ENCODE peak calls at places on chromosomes 12 and 14, in nine cellular contexts. M is foreskin fibroblast, A is fibroblast of pulmonary artery, H is AG04450, U is fibroblast of mammary gland, B is adrenal gland, N is IMR-90, G is keratinocyte, R is left ventricle myocardium inferior. Y is an unnamed sample.

GRCh38 chr12:46383654-46384450 is 11.3 kb upstream of the SLC38A2 start:
- DNase-seq in M (peak), A (peak), H (peak), U (peak), B (peak), N (peak), G (no peak), R (peak), Y (no peak)

GRCh38 chr14:22226381-22226780 is 362.6 kb downstream of the DAD1 start:
- DNase-seq in M (no peak), A (no peak), H (no peak), U (no peak), B (no peak), N (peak), G (no peak), R (no peak), Y (no peak)

GRCh38 chr12:11652351-11653040 is 3.0 kb downstream of the ETV6 start:
- DNase-seq in M (peak), A (peak), H (no peak), U (peak), B (peak), N (peak), G (no peak), R (no peak), Y (no peak)

GRCh38 chr14:21258194-21258888 is 10.9 kb downstream of the HNRNPC start:
- DNase-seq in M (no peak), A (no peak), H (no peak), U (no peak), B (no peak), N (no peak), G (no peak), R (no peak), Y (no peak)

GRCh38 chr12:7439579-7440505 is 4.1 kb downstream of the CD163L1 start:
- DNase-seq in M (peak), A (peak), H (peak), U (peak), B (peak), N (peak), G (no peak), R (no peak), Y (no peak)

GRCh38 chr12:38113991-38114390 is 202.6 kb upstream of the ALG10B start:
- DNase-seq in M (no peak), A (no peak), H (no peak), U (no peak), B (no peak), N (no peak), G (no peak), R (no peak), Y (no peak)

GRCh38 chr12:62622177-62622576 is 155.6 kb downstream of the MON2 start:
- DNase-seq in M (no peak), A (no peak), H (no peak), U (no peak), B (no peak), N (no peak), G (no peak), R (no peak), Y (no peak)

GRCh38 chr12:127445583-127445982 is 821.4 kb upstream of the TMEM132C start:
- DNase-seq in M (no peak), A (no peak), H (no peak), U (no peak), B (no peak), N (no peak), G (no peak), R (no peak), Y (no peak)

GRCh38 chr14:25400607-25401206 is 350.8 kb upstream of the STXBP6 start:
- DNase-seq in M (peak), A (peak), H (no peak), U (peak), B (peak), N (peak), G (no peak), R (no peak), Y (no peak)

GRCh38 chr12:2214411-2214810 is 161.6 kb downstream of the CACNA1C start:
- DNase-seq in M (no peak), A (no peak), H (no peak), U (peak), B (peak), N (no peak), G (no peak), R (no peak), Y (no peak)

GRCh38 chr12:17215754-17216153 is 609.8 kb upstream of the LMO3 start:
- DNase-seq in M (no peak), A (no peak), H (no peak), U (no peak), B (no peak), N (no peak), G (no peak), R (no peak), Y (no peak)
- TF ChIP-seq CTCF in M (no peak), A (no peak), H (no peak), U (no peak), B (no peak), N (no peak), G (no peak), R (no peak), Y (peak)

GRCh38 chr14:101814869-101815268 is 53.4 kb downstream of the PPP2R5C start:
- DNase-seq in M (no peak), A (no peak), H (no peak), U (no peak), B (no peak), N (no peak), G (no peak), R (no peak), Y (no peak)

GRCh38 chr14:101812071-101812470 is 50.6 kb downstream of the PPP2R5C start:
- DNase-seq in M (no peak), A (no peak), H (no peak), U (no peak), B (no peak), N (no peak), G (no peak), R (no peak), Y (no peak)

GRCh38 chr14:101813171-101813759 is 51.8 kb downstream of the PPP2R5C start:
- DNase-seq in M (no peak), A (no peak), H (no peak), U (peak), B (no peak), N (no peak), G (no peak), R (peak), Y (no peak)

GRCh38 chr14:101815994-101816393 is 54.5 kb downstream of the PPP2R5C start:
- DNase-seq in M (no peak), A (no peak), H (no peak), U (no peak), B (no peak), N (no peak), G (no peak), R (no peak), Y (no peak)

GRCh38 chr14:101813833-101814232 is 52.3 kb downstream of the PPP2R5C start:
- DNase-seq in M (no peak), A (no peak), H (no peak), U (no peak), B (no peak), N (no peak), G (no peak), R (no peak), Y (no peak)
- H3K4me3 ChIP-seq in M (no peak), A (no peak), H (no peak), U (no peak), B (no peak), N (no peak), G (no peak), R (no peak), Y (no peak)

GRCh38 chr12:113918306-113918705 is 47.8 kb downstream of the RBM19 start:
- DNase-seq in M (no peak), A (no peak), H (no peak), U (no peak), B (no peak), N (no peak), G (no peak), R (no peak), Y (no peak)
- TF ChIP-seq CTCF in M (no peak), A (no peak), H (no peak), U (no peak), B (no peak), N (no peak), G (no peak), R (no peak), Y (no peak)

GRCh38 chr14:99928963-99929362 is 135.8 kb downstream of the EML1 start:
- DNase-seq in M (no peak), A (no peak), H (no peak), U (peak), B (no peak), N (no peak), G (no peak), R (no peak), Y (no peak)

GRCh38 chr14:99936056-99936455 is 129.2 kb upstream of the EVL start:
- DNase-seq in M (no peak), A (no peak), H (no peak), U (no peak), B (no peak), N (peak), G (no peak), R (no peak), Y (no peak)

GRCh38 chr14:99930420-99931274 is 134.6 kb upstream of the EVL start:
- DNase-seq in M (no peak), A (peak), H (no peak), U (peak), B (no peak), N (no peak), G (no peak), R (no peak), Y (no peak)

GRCh38 chr14:99929601-99930000 is 135.6 kb upstream of the EVL start:
- DNase-seq in M (no peak), A (no peak), H (no peak), U (no peak), B (no peak), N (no peak), G (no peak), R (no peak), Y (no peak)

DNA sequence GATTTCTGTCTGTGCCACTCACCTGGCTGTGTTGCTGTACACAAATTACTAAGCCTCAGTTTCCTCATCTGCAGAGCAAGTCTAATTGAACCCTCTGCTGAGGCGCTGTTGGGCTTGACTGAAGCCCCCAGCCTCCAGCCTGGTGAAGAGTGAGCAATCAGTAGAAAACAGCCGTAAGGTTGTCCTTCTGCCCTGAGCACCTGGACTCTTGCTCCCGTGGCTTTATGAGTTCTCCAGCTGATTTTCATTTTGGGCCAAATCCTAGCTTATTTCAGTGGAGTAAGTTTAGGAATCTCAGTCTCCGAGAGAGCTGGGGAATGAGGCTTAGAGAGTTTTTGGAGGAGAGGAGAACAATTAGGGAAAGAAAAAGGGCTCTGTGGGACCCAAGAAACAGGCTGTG is 133.9 kb upstream of the EVL start:
- DNase-seq in M (no peak), A (no peak), H (no peak), U (no peak), B (no peak), N (no peak), G (no peak), R (no peak), Y (no peak)
- H3K4me3 ChIP-seq in M (no peak), A (no peak), H (no peak), U (no peak), B (no peak), N (no peak), G (no peak), R (no peak), Y (no peak)

Y was measured in retinal pigment epithelial cell.